ENCODE peak calls at places on chromosome 15, in four cellular contexts. A is stimulated activated CD4-positive, alpha-beta T cell treated with anti-CD3 and anti-CD28 coated beads, Interleukin-15, amount 100 ng/mL, for 24 hours; V is stimulated activated CD8-positive, alpha-beta memory T cell treated with anti-CD3 and anti-CD28 coated beads, Interleukin-7, amount 100 ng/mL, for 24 hours; L is tibial artery. U is an unnamed sample.

GRCh38 chr15:47711654-47712053 is 5.7 kb upstream of the SEMA6D start:
- DNase-seq in A (no peak), V (no peak), L (no peak), U (no peak)

GRCh38 chr15:65413760-65414144 is 9.0 kb downstream of the IGDCC4 start:
- DNase-seq in A (no peak), V (no peak), L (no peak), U (no peak)

GRCh38 chr15:47573673-47574072 is 143.6 kb upstream of the SEMA6D start:
- DNase-seq in A (no peak), V (no peak), L (no peak), U (no peak)

GRCh38 chr15:82317091-82317489 is 32.2 kb downstream of the GOLGA6L10 start:
- DNase-seq in A (no peak), V (no peak), L (no peak), U (no peak)

GRCh38 chr15:93974804-93975481 is 256.4 kb upstream of the MCTP2 start:
- DNase-seq in A (no peak), V (no peak), L (no peak), U (no peak)

GRCh38 chr15:62606376-62607164 is 436.0 kb upstream of the TPM1 start:
- DNase-seq in A (no peak), V (no peak), L (no peak), U (no peak)

GRCh38 chr15:92394327-92395175 is 870 bp downstream of the ST8SIA2 start:
- DNase-seq in A (no peak), V (no peak), L (no peak), U (no peak)

GRCh38 chr15:76200083-76200465 is 111.2 kb downstream of the ETFA start:
- DNase-seq in A (no peak), V (no peak), L (peak; percentile 15), U (no peak)

GRCh38 chr15:87711011-87711410 is 545.5 kb downstream of the NTRK3 start:
- DNase-seq in A (no peak), V (no peak), L (no peak), U (no peak)

GRCh38 chr15:67831363-67831762 is 6.1 kb downstream of the SKOR1 start:
- DNase-seq in A (no peak), V (no peak), L (no peak), U (no peak)

GRCh38 chr15:36887214-36888017 is 212.9 kb downstream of the MEIS2 start:
- DNase-seq in A (no peak), V (no peak), L (no peak), U (no peak)

GRCh38 chr15:98126326-98127090 is 166.0 kb downstream of the ARRDC4 start:
- DNase-seq in A (no peak), V (no peak), L (no peak), U (no peak)

GRCh38 chr15:99993681-99994131 is 260.5 kb upstream of the LYSMD4 start:
- DNase-seq in A (no peak), V (no peak), L (no peak), U (no peak)

GRCh38 chr15:58758141-58758540 is 8.6 kb upstream of the ADAM10 start:
- DNase-seq in A (no peak), V (no peak), L (no peak), U (no peak)

GRCh38 chr15:90959028-90959595 is 4.4 kb downstream of the RCCD1 start:
- DNase-seq in A (no peak), V (no peak), L (no peak), U (no peak)

GRCh38 chr15:40398413-40398873 is 7.2 kb upstream of the IVD start:
- DNase-seq in A (peak; percentile 24), V (no peak), L (peak; percentile 38), U (peak; percentile 27)

GRCh38 chr15:100245855-100246254 is 95.9 kb downstream of the ADAMTS17 start:
- DNase-seq in A (no peak), V (no peak), L (no peak), U (no peak)

GRCh38 chr15:75153084-75153483 is 48.6 kb upstream of the C15orf39 start:
- DNase-seq in A (peak; percentile 32), V (no peak), L (no peak), U (no peak)

GRCh38 chr15:61227269-61228024 is 1.7 kb downstream of the RORA start:
- DNase-seq in A (peak; percentile 4), V (no peak), L (no peak), U (no peak)

GRCh38 chr15:63436872-63437375 is 55.3 kb upstream of the CA12 start:
- DNase-seq in A (peak; percentile 81), V (peak; percentile 21), L (peak; percentile 82), U (peak; percentile 63)

GRCh38 chr15:64761156-64761555 is 14.2 kb downstream of the RBPMS2 start:
- DNase-seq in A (no peak), V (no peak), L (no peak), U (no peak)

GRCh38 chr15:99708563-99708962 is 24.7 kb downstream of the LYSMD4 start:
- DNase-seq in A (no peak), V (no peak), L (peak; percentile 92), U (no peak)

GRCh38 chr15:39535466-39535865 is 45.4 kb upstream of the THBS1 start:
- DNase-seq in A (no peak), V (no peak), L (no peak), U (no peak)

GRCh38 chr15:41866263-41866703 is 27.6 kb downstream of the SPTBN5 start:
- DNase-seq in A (no peak), V (no peak), L (no peak), U (no peak)

GRCh38 chr15:91989821-91990220 is 136.3 kb downstream of the SLCO3A1 start:
- DNase-seq in A (no peak), V (no peak), L (no peak), U (no peak)

GRCh38 chr15:55859681-55860080 is 116.7 kb upstream of the PRTG start:
- DNase-seq in A (no peak), V (no peak), L (no peak), U (no peak)

GRCh38 chr15:74891469-74891868 is 1.6 kb downstream of the MPI start:
- DNase-seq in A (no peak), V (no peak), L (no peak), U (no peak)

GRCh38 chr15:100042558-100042957 is 299.2 kb downstream of the ADAMTS17 start:
- DNase-seq in A (no peak), V (no peak), L (no peak), U (no peak)